ENCODE peak calls at places on chromosomes 3 and 15, in nine cellular contexts. G is hepatocyte, L is PC-3, U is MM.1S, D is neural progenitor cell, F is SK-N-SH, N is OCI-LY7, S is GM23338, O is HCT116. Y is an unnamed sample.

GRCh38 chr3:81490541-81491288 is 270.7 kb downstream of the GBE1 start:
- DNase-seq in F (peak), D (peak), N (peak), S (peak), G (peak), L (peak), U (peak), O (peak), Y (peak)

GRCh38 chr3:126554560-126555525 is 3.9 kb downstream of the C3orf22 start:
- DNase-seq in D (no peak), N (no peak), S (no peak), L (no peak), O (no peak), U (no peak), G (no peak), F (no peak), Y (no peak)

GRCh38 chr3:15645740-15646490 is 44.4 kb downstream of the BTD start:
- DNase-seq in L (peak), D (no peak), O (peak), S (no peak), G (peak), N (no peak), U (no peak), F (peak), Y (peak)

GRCh38 chr15:66670698-66671580 is 31.1 kb upstream of the SMAD6 start:
- DNase-seq in D (peak), F (peak), G (peak), U (no peak), L (peak), O (peak), S (peak), N (peak), Y (no peak)

GRCh38 chr3:122635789-122636188 is 44.9 kb upstream of the PARP14 start:
- DNase-seq in U (no peak), F (no peak), G (no peak), O (peak), N (no peak), S (no peak), L (peak), D (no peak), Y (peak)

GRCh38 chr3:168026764-168027163 is 69.0 kb downstream of the GOLIM4 start:
- DNase-seq in N (no peak), S (no peak), L (no peak), O (no peak), U (no peak), G (no peak), D (no peak), F (no peak), Y (no peak)

GRCh38 chr15:64754663-64755426 is 20.5 kb downstream of the RBPMS2 start:
- DNase-seq in O (no peak), S (no peak), L (no peak), U (no peak), G (no peak), N (peak), F (no peak), D (no peak), Y (no peak)

GRCh38 chr15:32981536-32981935 is 213.0 kb downstream of the FMN1 start:
- DNase-seq in L (peak), S (no peak), O (no peak), N (no peak), U (no peak), D (no peak), G (no peak), F (no peak), Y (peak)

GRCh38 chr3:37287776-37288175 is 113.4 kb upstream of the LRRFIP2 start:
- DNase-seq in U (no peak), N (no peak), L (peak), D (no peak), F (no peak), O (no peak), S (no peak), G (no peak), Y (peak)

GRCh38 chr3:115518100-115518852 is 105.0 kb upstream of the GAP43 start:
- DNase-seq in S (peak), F (peak), D (peak), O (peak), G (peak), L (peak), N (no peak), U (no peak), Y (peak)

GRCh38 chr3:145411605-145412004 is 749.4 kb downstream of the PLOD2 start:
- DNase-seq in O (no peak), S (no peak), N (no peak), G (no peak), U (no peak), F (no peak), D (no peak), L (peak), Y (no peak)

GRCh38 chr15:60412026-60412425 is 14.2 kb upstream of the ANXA2 start:
- DNase-seq in D (no peak), L (no peak), O (no peak), U (no peak), G (no peak), F (no peak), S (no peak), N (no peak), Y (no peak)

GRCh38 chr3:46646700-46647099 is 34.4 kb downstream of the FAM240A start:
- DNase-seq in S (no peak), O (no peak), F (no peak), D (no peak), G (no peak), N (no peak), L (peak), U (no peak), Y (peak)

GRCh38 chr3:129611812-129612349 is 5.4 kb upstream of the PLXND1 start:
- DNase-seq in O (no peak), G (no peak), S (peak), F (no peak), L (no peak), D (peak), N (no peak), U (no peak), Y (peak)

GRCh38 chr15:100947760-100948429 is 28.7 kb downstream of the LRRK1 start:
- DNase-seq in O (no peak), N (no peak), D (no peak), U (no peak), L (no peak), F (no peak), G (no peak), S (peak), Y (no peak)

GRCh38 chr15:29571728-29572454 is 250.4 kb downstream of the TJP1 start:
- DNase-seq in S (peak), O (no peak), U (no peak), F (peak), N (no peak), L (peak), G (peak), D (peak), Y (peak)

GRCh38 chr15:70947369-70948335 is 55.0 kb downstream of the LRRC49 start:
- DNase-seq in S (no peak), L (no peak), F (no peak), N (no peak), O (no peak), U (no peak), G (no peak), D (no peak), Y (no peak)

GRCh38 chr3:152930516-152930915 is 95.6 kb downstream of the P2RY1 start:
- DNase-seq in S (no peak), G (no peak), N (no peak), F (no peak), D (no peak), U (no peak), O (no peak), L (no peak), Y (peak)

GRCh38 chr3:13265016-13265415 is 155.1 kb downstream of the NUP210 start:
- DNase-seq in U (no peak), F (no peak), O (no peak), D (no peak), L (no peak), S (no peak), N (no peak), G (no peak), Y (no peak)

GRCh38 chr3:123064914-123065313 is 1.9 kb upstream of the PDIA5 start:
- DNase-seq in G (no peak), S (no peak), O (no peak), L (no peak), D (no peak), F (no peak), U (no peak), N (no peak), Y (no peak)

GRCh38 chr15:52728899-52729298 is 49.7 kb upstream of the ATOSA start:
- DNase-seq in S (no peak), U (peak), G (no peak), L (peak), F (peak), N (no peak), O (no peak), D (no peak), Y (peak)

GRCh38 chr3:72177075-72178050 is 392.4 kb upstream of the PROK2 start:
- DNase-seq in F (no peak), O (no peak), S (no peak), D (no peak), N (peak), U (peak), L (no peak), G (peak), Y (peak)

GRCh38 chr3:2354702-2355101 is 256.0 kb downstream of the CNTN4 start:
- DNase-seq in D (peak), L (peak), U (no peak), F (peak), N (no peak), G (peak), S (peak), O (no peak), Y (no peak)

GRCh38 chr3:86785381-86785780 is 205.6 kb downstream of the VGLL3 start:
- DNase-seq in O (no peak), S (no peak), G (peak), N (no peak), D (no peak), U (no peak), F (no peak), L (peak), Y (peak)

GRCh38 chr3:122255757-122256439 is 69.2 kb upstream of the CSTA start:
- DNase-seq in N (peak), D (no peak), O (no peak), L (no peak), S (no peak), G (no peak), F (no peak), U (peak), Y (no peak)

GRCh38 chr3:79846148-79846933 is 78.5 kb upstream of the ROBO1 start:
- DNase-seq in L (no peak), S (peak), D (peak), F (no peak), O (no peak), G (no peak), U (no peak), N (peak), Y (no peak)

GRCh38 chr15:22948056-22948455 is 32.1 kb downstream of the CYFIP1 start:
- DNase-seq in G (no peak), U (no peak), L (no peak), D (no peak), F (no peak), N (no peak), S (no peak), O (no peak), Y (peak)

GRCh38 chr3:139982404-139982803 is 47.4 kb downstream of the CLSTN2 start:
- DNase-seq in S (peak), G (peak), N (no peak), L (no peak), F (peak), D (peak), O (no peak), U (no peak), Y (no peak)

GRCh38 chr3:159881828-159882309 is 106.8 kb upstream of the IL12A start:
- DNase-seq in U (no peak), L (no peak), N (no peak), D (no peak), O (no peak), G (no peak), F (no peak), S (peak), Y (no peak)

GRCh38 chr3:172550347-172550943 is 27.2 kb upstream of the TNFSF10 start:
- DNase-seq in S (no peak), L (peak), U (no peak), F (no peak), D (no peak), O (peak), G (peak), N (no peak), Y (peak)

GRCh38 chr15:64809649-64810498 is 15.6 kb downstream of the PIF1 start:
- DNase-seq in D (peak), S (peak), G (peak), L (peak), F (peak), O (peak), U (peak), N (peak), Y (peak)

GRCh38 chr15:68364028-68364659 is 67.8 kb downstream of the ITGA11 start:
- DNase-seq in U (no peak), N (no peak), F (no peak), L (no peak), G (peak), D (no peak), O (no peak), S (no peak), Y (peak)

GRCh38 chr3:151724846-151725562 is 8.7 kb upstream of the AADACL2 start:
- DNase-seq in S (peak), D (no peak), G (no peak), L (peak), F (no peak), U (no peak), N (no peak), O (no peak), Y (no peak)

DNA sequence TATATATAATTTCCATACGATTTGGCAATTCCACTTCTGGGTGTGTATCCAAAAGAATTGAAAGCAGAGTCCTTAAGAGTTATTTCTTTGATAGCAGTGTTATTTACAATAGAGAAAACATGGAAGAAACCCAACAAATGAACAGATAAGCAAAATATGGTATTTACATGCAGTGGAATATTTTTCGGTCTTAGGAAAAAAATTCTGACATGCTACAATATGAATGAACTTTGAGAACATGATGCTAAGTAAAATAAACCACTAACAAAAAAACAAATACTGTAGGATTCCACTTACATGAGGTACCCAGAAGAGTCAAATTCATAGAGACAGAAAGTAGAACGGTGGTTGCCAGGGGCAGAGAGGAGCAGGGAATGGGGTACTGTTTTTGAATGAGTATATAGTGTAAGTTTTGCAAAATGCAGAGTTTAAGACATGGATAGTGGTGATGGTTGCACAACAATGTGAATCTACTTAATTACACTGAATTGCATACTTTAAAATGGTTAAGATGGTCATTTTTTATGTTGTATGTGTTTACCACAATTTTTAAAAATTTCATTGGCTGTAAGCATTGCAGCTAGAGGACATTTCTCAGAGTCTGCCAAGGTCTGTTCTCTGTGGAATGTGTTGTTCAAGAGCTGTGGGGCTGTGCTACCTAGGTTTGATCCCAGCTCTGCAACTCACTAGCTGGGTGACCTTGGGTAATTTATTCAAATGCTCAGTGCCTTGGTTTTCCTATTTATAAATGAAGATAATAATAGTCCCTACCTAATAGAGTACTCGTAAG is 122.1 kb downstream of the MEX3B start:
- DNase-seq in G (no peak), D (no peak), O (no peak), F (no peak), N (no peak), U (no peak), L (no peak), S (no peak), Y (no peak)
- TF ChIP-seq EZH2phosphoT487 in G (no peak), D (no peak), O (no peak), F (no peak), N (no peak), U (no peak), L (no peak), S (no peak), Y (no peak)

GRCh38 chr3:17320266-17320665 is 422.2 kb downstream of the TBC1D5 start:
- DNase-seq in L (no peak), U (no peak), S (no peak), N (no peak), G (no peak), O (no peak), D (no peak), F (no peak), Y (peak)
- TF ChIP-seq EZH2phosphoT487 in L (no peak), U (no peak), S (no peak), N (no peak), G (no peak), O (no peak), D (no peak), F (no peak), Y (no peak)

DNA sequence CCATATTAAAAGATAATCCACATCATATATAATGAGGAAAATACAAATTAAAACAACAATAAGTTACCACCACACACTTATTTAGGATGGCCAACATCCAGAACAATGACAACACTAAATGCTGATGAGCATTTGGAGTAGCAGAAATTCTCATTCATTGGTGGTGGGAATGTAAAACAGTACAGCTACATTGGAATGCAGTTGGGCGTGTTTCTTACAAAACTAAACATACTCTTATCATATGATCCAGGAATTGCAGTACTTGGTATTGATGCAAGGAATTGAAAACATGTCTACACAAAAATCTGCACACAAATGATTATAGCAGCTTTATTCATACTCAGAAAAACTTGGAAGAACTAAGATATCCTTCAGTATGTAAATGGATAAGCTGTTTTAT is 594.2 kb downstream of the ZBBX start:
- DNase-seq in S (no peak), F (no peak), G (no peak), U (no peak), D (no peak), N (no peak), O (no peak), L (peak), Y (no peak)
- TF ChIP-seq EZH2phosphoT487 in S (no peak), F (no peak), G (no peak), U (no peak), D (no peak), N (no peak), O (no peak), L (no peak), Y (no peak)

GRCh38 chr3:52221563-52222318 is 3.7 kb downstream of the TLR9 start:
- DNase-seq in O (no peak), F (no peak), L (no peak), G (no peak), D (no peak), U (no peak), S (no peak), N (no peak), Y (no peak)
- TF ChIP-seq EZH2phosphoT487 in O (no peak), F (no peak), L (no peak), G (no peak), D (no peak), U (no peak), S (no peak), N (no peak), Y (no peak)

DNA sequence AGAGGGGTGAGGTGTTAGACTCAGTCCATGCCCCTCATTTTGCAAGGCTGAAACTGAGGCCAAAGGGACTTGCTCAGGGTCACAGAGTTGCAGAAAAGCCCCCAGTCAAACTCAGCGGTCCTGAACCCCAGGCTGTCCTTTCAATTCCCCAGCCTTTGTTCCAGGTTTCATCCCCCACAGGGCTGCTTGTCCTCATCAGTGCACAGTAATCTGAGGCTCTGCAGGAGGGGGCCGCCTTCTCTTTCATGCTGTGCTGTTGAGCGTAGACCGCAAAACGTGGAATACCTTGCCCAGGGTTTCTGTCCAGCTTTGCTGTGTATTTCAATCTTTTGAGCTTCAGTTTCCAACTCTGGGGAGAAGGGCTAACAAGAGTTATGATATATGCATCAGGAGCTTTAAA is 64.7 kb downstream of the FAM43A start:
- DNase-seq in U (no peak), N (no peak), L (no peak), G (no peak), S (no peak), O (no peak), D (peak), F (no peak), Y (no peak)
- TF ChIP-seq EZH2phosphoT487 in U (no peak), N (no peak), L (no peak), G (no peak), S (no peak), O (no peak), D (no peak), F (no peak), Y (no peak)

GRCh38 chr3:27532931-27533607 is 48.9 kb upstream of the SLC4A7 start:
- DNase-seq in L (no peak), U (no peak), O (no peak), F (no peak), N (peak), S (peak), G (no peak), D (peak), Y (peak)

GRCh38 chr3:27536451-27536850 is 52.3 kb upstream of the SLC4A7 start:
- DNase-seq in F (no peak), O (no peak), G (no peak), N (no peak), L (no peak), U (no peak), D (no peak), S (no peak), Y (no peak)

GRCh38 chr3:27535809-27536392 is 51.7 kb upstream of the SLC4A7 start:
- DNase-seq in D (no peak), F (no peak), L (peak), G (no peak), U (no peak), O (no peak), N (no peak), S (no peak), Y (peak)

GRCh38 chr3:27532426-27532825 is 48.2 kb upstream of the SLC4A7 start:
- DNase-seq in N (no peak), S (peak), F (no peak), D (peak), O (no peak), G (no peak), L (no peak), U (no peak), Y (no peak)

DNA sequence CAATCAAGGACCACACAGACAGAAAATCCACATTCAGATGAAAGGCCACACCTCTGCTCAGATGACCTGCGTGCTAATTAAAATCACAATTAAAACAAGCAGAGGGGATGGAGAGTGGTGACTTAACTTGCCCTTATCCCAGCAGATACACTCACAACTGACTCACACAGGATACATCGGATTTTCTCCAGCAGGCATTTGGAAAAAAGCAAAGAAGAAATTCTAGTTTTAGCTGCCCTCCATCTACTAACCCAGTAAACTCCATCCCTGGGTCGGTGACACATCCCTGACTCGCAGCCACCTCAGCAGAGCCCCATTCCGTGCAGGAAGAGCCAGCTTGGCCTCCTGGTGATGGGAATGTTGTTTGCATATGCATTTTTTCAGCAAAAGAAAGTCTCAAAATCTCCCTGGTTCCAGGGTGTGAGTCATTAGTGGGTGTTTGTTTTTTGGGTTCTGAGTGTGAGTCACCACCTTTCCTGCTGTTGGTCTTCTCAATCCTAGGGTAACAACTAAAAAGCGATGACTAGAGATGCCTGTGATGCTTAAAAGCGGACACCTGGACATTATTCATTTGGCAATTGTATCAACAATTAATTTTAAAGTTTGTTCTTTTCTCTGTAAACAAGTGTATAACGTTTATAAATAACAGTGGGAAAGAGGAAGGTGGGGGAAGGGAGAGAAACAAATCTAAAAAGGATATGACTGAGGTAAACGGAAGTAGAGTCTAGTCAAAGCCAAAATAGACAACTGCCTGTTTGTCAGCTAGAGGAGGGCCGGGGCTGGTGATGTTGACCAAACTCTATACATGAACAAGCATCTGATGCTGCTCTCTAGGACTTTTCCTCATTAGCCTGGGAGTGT is 49.8 kb upstream of the SLC4A7 start:
- DNase-seq in L (peak), G (peak), O (peak), S (peak), F (no peak), D (peak), U (no peak), N (peak), Y (peak)
- TF ChIP-seq EZH2phosphoT487 in L (no peak), G (no peak), O (no peak), S (no peak), F (no peak), D (no peak), U (no peak), N (no peak), Y (no peak)

Y was measured in GM23248.